ENCODE peak calls at places on chromosome 18, in five cellular contexts. Y, W, U, G and J are unnamed samples.
A peak's percentile ranks its signal among the peaks of the same experiment; 100 is the strongest.

GRCh38 chr18:55462652-55463051 is 125.3 kb downstream of the TCF4 start:
- DNase-seq in U (no peak), G (no peak), Y (no peak), W (no peak), J (no peak)

GRCh38 chr18:62458346-62458745 is 64.5 kb upstream of the ZCCHC2 start:
- DNase-seq in Y (no peak), W (no peak), U (no peak), G (no peak), J (no peak)

GRCh38 chr18:55114856-55115255 is 155.6 kb upstream of the CCDC68 start:
- DNase-seq in W (no peak), Y (no peak), G (no peak), U (no peak), J (no peak)

GRCh38 chr18:59459352-59460059 is 100.4 kb upstream of the LMAN1 start:
- DNase-seq in W (peak; percentile 43), G (peak; percentile 75), U (peak; percentile 33), Y (no peak), J (no peak)

GRCh38 chr18:76657911-76658475 is 163.0 kb upstream of the ZNF516 start:
- DNase-seq in Y (no peak), W (no peak), U (no peak), G (no peak), J (no peak)

GRCh38 chr18:73409242-73409641 is 541.5 kb upstream of the NETO1 start:
- DNase-seq in Y (no peak), W (peak; percentile 5), U (no peak), G (peak; percentile 31), J (no peak)

GRCh38 chr18:76619342-76620315 is 124.6 kb upstream of the ZNF516 start:
- DNase-seq in Y (no peak), G (peak; percentile 58), W (peak; percentile 53), U (peak; percentile 78), J (peak; percentile 81)

GRCh38 chr18:31250902-31251301 is 67.1 kb upstream of the DSG1 start:
- DNase-seq in Y (no peak), G (no peak), U (no peak), W (no peak), J (no peak)

GRCh38 chr18:5052491-5052890 is 144.6 kb downstream of the AKAIN1 start:
- DNase-seq in U (no peak), G (no peak), W (no peak), Y (no peak), J (no peak)

GRCh38 chr18:379665-380356 is 112.0 kb upstream of the THOC1 start:
- DNase-seq in U (no peak), Y (no peak), G (peak; percentile 55), W (peak; percentile 79), J (no peak)

GRCh38 chr18:44699571-44700261 is 19.0 kb downstream of the SETBP1 start:
- DNase-seq in U (no peak), Y (no peak), G (no peak), W (no peak), J (no peak)

GRCh38 chr18:8752329-8752728 is 47.0 kb downstream of the MTCL1 start:
- DNase-seq in Y (no peak), U (no peak), W (no peak), G (peak; percentile 53), J (no peak)

GRCh38 chr18:7645756-7646155 is 78.6 kb downstream of the PTPRM start:
- DNase-seq in G (no peak), W (no peak), Y (no peak), U (no peak), J (no peak)

GRCh38 chr18:74420491-74420890 is 36.6 kb downstream of the DIPK1C start:
- DNase-seq in W (no peak), U (no peak), G (no peak), Y (no peak), J (no peak)

GRCh38 chr18:29002747-29003146 is 825.8 kb upstream of the CDH2 start:
- DNase-seq in Y (no peak), W (peak; percentile 22), G (no peak), U (no peak), J (no peak)

GRCh38 chr18:7174359-7175107 is 56.4 kb upstream of the LRRC30 start:
- DNase-seq in U (peak; percentile 88), Y (no peak), W (no peak), G (no peak), J (peak; percentile 66)

GRCh38 chr18:79882522-79883241 is 68.8 kb downstream of the SLC66A2 start:
- DNase-seq in W (no peak), G (no peak), U (no peak), Y (no peak), J (peak; percentile 31)

GRCh38 chr18:63098014-63098981 is 221.3 kb downstream of the BCL2 start:
- DNase-seq in Y (no peak), G (no peak), W (no peak), U (no peak), J (no peak)

GRCh38 chr18:74598350-74599001 is 806 bp downstream of the ZNF407 start:
- DNase-seq in Y (no peak), U (peak; percentile 54), W (peak; percentile 75), G (peak; percentile 46), J (peak; percentile 58)

GRCh38 chr18:13258792-13259385 is 40.3 kb downstream of the LDLRAD4 start:
- DNase-seq in U (no peak), W (no peak), G (no peak), Y (no peak), J (no peak)

GRCh38 chr18:57659463-57660102 is 37.9 kb upstream of the NARS1 start:
- DNase-seq in Y (no peak), W (peak; percentile 26), G (peak; percentile 78), U (no peak), J (no peak)

GRCh38 chr18:62602706-62603105 is 79.9 kb downstream of the ZCCHC2 start:
- DNase-seq in Y (no peak), G (no peak), U (no peak), W (no peak), J (no peak)

GRCh38 chr18:31489311-31489710 is 8.7 kb upstream of the DSG2 start:
- DNase-seq in Y (no peak), U (no peak), W (no peak), G (no peak), J (no peak)

GRCh38 chr18:74840492-74841167 is 243.0 kb downstream of the ZNF407 start:
- DNase-seq in G (peak; percentile 82), W (peak; percentile 53), Y (no peak), U (peak; percentile 18), J (no peak)

GRCh38 chr18:30280861-30281470 is 761.6 kb downstream of the DSC3 start:
- DNase-seq in Y (no peak), W (peak; percentile 67), G (peak; percentile 59), U (peak; percentile 76), J (no peak)

GRCh38 chr18:49001111-49001510 is 50.3 kb upstream of the SMAD7 start:
- DNase-seq in G (no peak), U (no peak), Y (no peak), W (no peak), J (no peak)

GRCh38 chr18:48997681-48997984 is 46.9 kb upstream of the SMAD7 start:
- DNase-seq in W (no peak), U (no peak), Y (no peak), G (no peak), J (no peak)

GRCh38 chr18:49001587-49001986 is 50.8 kb upstream of the SMAD7 start:
- DNase-seq in G (no peak), W (no peak), Y (no peak), U (no peak), J (no peak)

GRCh38 chr18:48997985-48998831 is 47.4 kb upstream of the SMAD7 start:
- DNase-seq in W (peak; percentile 98), U (peak; percentile 99), G (peak; percentile 97), Y (peak; percentile 70), J (peak; percentile 85)

DNA sequence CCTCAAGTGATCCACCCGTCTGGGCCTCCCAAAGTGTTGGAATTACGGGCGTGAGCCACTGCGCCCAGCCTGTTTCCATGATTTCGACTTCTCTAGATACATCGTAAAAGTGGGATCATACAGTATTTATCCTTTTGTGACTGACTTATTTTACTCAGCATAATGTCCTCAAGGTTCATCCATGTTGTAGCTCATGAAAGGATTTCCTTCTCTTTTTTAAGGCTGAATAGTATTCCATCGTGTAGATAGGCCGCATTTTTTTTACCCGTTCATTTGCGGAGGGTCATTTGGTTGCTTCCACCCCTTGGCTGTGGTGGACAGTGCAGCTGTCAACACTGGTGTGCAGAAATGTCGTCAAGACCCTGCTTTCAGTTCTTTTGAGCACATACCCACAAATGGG is 48.8 kb upstream of the SMAD7 start:
- DNase-seq in Y (no peak), W (no peak), G (no peak), U (no peak), J (no peak)
- H4K8ac ChIP-seq in Y (no peak overlapping the region), W (no peak overlapping the region), G (no peak overlapping the region), U (no peak overlapping the region), J (no peak overlapping the region)

DNA sequence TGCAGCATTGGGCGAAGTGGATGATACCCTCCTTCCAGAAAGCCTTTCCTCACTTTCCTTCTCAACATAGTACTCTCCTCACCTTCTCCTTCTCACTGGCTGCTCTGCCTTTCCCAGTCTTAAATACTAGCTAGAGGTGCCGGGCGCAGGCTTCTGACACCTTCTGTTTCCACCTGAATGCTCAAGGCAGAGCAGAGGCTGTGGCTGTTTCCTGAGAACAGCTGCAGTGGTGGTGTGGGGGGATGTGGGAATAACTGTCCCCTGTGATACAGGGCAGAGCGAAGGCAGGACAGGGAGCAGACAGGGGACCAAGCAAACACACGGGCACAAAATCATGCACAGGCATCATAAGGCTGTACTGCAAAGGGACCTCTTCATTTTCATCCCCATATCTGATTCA is 303.1 kb downstream of the SS18 start:
- DNase-seq in G (no peak), Y (no peak), U (no peak), W (no peak), J (no peak)
- H4K8ac ChIP-seq in G (no peak overlapping the region), Y (no peak overlapping the region), U (no peak overlapping the region), W (peak overlapping the region; percentile 16), J (no peak overlapping the region)

GRCh38 chr18:36350839-36351474 is 53.4 kb downstream of the FHOD3 start:
- DNase-seq in W (no peak), G (no peak), U (peak; percentile 30), Y (no peak), J (no peak)
- H4K8ac ChIP-seq in W (no peak overlapping the region), G (no peak overlapping the region), U (no peak overlapping the region), Y (no peak overlapping the region), J (no peak overlapping the region)

GRCh38 chr18:46431522-46432171 is 225.4 kb downstream of the LOXHD1 start:
- DNase-seq in Y (no peak), G (no peak), U (peak; percentile 80), W (no peak), J (no peak)

GRCh38 chr18:46435031-46435430 is 222.0 kb downstream of the LOXHD1 start:
- DNase-seq in U (no peak), G (no peak), W (no peak), Y (no peak), J (no peak)

GRCh38 chr18:46434629-46435028 is 222.4 kb downstream of the LOXHD1 start:
- DNase-seq in W (no peak), Y (no peak), U (no peak), G (no peak), J (no peak)

GRCh38 chr18:46429649-46430224 is 227.3 kb downstream of the LOXHD1 start:
- DNase-seq in W (no peak), G (no peak), U (no peak), Y (no peak), J (no peak)

DNA sequence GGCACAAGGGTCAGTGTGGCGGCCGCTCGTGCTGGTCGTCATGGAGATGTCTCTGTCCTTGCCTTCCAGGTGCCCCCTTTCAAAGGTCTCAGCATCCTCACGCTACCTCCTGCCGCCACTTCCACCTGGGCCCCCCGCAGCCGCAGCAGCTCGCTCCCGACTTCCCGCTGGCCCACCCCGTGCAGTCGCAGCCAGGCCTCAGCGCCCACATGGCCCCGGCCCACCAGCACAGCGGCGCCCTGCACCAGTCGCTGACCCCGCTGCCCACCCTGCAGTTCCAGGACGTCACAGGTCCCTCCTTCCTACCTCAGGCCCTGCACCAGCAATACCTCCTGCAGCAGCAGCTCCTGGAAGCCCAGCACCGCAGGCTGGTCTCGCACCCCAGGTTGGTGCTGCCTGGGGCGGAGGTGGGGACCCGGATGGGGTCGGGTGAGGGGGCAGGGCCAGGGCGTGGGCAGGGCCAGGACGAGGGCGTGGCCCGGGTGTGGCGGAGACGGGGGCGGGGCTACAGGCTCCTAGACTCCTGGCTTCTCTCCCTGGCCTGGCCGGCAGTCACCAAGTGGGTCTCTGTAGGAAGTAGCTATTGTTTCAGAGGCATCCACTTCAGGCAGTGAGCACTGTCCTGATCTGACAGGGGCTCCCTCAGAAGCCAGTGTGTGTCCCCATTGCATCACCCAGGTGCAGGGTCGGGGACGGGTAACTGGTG is 223.7 kb downstream of the LOXHD1 start:
- DNase-seq in U (peak; percentile 80), Y (peak; percentile 46), G (no peak), W (no peak), J (peak; percentile 95)
- H4K8ac ChIP-seq in U (no peak overlapping the region), Y (no peak overlapping the region), G (no peak overlapping the region), W (no peak overlapping the region), J (no peak overlapping the region)